ENCODE peak calls at places on chromosome 16, in ten cellular contexts. K, G, D, B, I, A, S, Y, Q and N are unnamed samples.

GRCh38 chr16:47553853-47554564 is 92.9 kb downstream of the PHKB start:
- DNase-seq in Y (no peak), Q (no peak), G (no peak), K (no peak), A (no peak), I (no peak), B (no peak), D (no peak), S (no peak), N (no peak)

GRCh38 chr16:23310217-23310616 is 8.1 kb downstream of the SCNN1B start:
- DNase-seq in Y (no peak), A (no peak), K (no peak), B (no peak), Q (no peak), G (no peak), D (no peak), S (no peak), I (no peak), N (peak; percentile 6)

GRCh38 chr16:66604376-66605176 is at the start of gene CMTM3:
- DNase-seq in B (peak; percentile 83), I (peak; percentile 77), S (peak; percentile 79), D (peak; percentile 67), Q (peak; percentile 87), K (peak; percentile 83), G (peak; percentile 27), A (peak; percentile 40), Y (peak; percentile 76), N (peak; percentile 15)

GRCh38 chr16:22641030-22641671 is 130.5 kb downstream of the NPIPB5 start:
- DNase-seq in Y (no peak), B (no peak), A (peak; percentile 72), Q (peak; percentile 66), S (no peak), I (no peak), G (peak; percentile 18), K (no peak), D (no peak), N (peak; percentile 41)

GRCh38 chr16:66474750-66475199 is 47.7 kb downstream of the BEAN1 start:
- DNase-seq in S (peak; percentile 75), A (no peak), B (no peak), D (no peak), I (no peak), G (no peak), Q (no peak), K (peak; percentile 48), Y (no peak), N (no peak)

GRCh38 chr16:17470871-17471744 is at the start of gene XYLT1:
- DNase-seq in G (peak; percentile 95), D (peak; percentile 25), S (peak; percentile 81), I (peak; percentile 61), Q (peak; percentile 79), Y (peak; percentile 53), B (peak; percentile 51), A (peak; percentile 28), K (peak; percentile 97), N (peak; percentile 96)

GRCh38 chr16:73161977-73162376 is 114.0 kb upstream of the ZFHX3 start:
- DNase-seq in D (no peak), I (no peak), Y (no peak), G (no peak), K (no peak), A (no peak), Q (no peak), S (peak; percentile 55), B (no peak), N (no peak)

GRCh38 chr16:81283044-81283443 is 31.7 kb upstream of the GAN start:
- DNase-seq in B (no peak), Q (no peak), Y (no peak), S (no peak), G (no peak), D (no peak), K (no peak), I (no peak), A (no peak), N (no peak)

GRCh38 chr16:17468611-17469010 is 2.1 kb downstream of the XYLT1 start:
- DNase-seq in G (no peak), D (no peak), A (no peak), K (no peak), Q (no peak), B (no peak), I (no peak), S (no peak), Y (no peak), N (no peak)

GRCh38 chr16:73610605-73611177 is 562.8 kb upstream of the ZFHX3 start:
- DNase-seq in S (no peak), I (no peak), Q (no peak), A (no peak), G (no peak), Y (no peak), K (no peak), B (no peak), D (no peak), N (no peak)

GRCh38 chr16:11390573-11391495 is 45.6 kb downstream of the RMI2 start:
- DNase-seq in G (no peak), B (no peak), K (no peak), I (peak; percentile 72), S (no peak), D (no peak), A (no peak), Q (peak; percentile 70), Y (no peak), N (no peak)

DNA sequence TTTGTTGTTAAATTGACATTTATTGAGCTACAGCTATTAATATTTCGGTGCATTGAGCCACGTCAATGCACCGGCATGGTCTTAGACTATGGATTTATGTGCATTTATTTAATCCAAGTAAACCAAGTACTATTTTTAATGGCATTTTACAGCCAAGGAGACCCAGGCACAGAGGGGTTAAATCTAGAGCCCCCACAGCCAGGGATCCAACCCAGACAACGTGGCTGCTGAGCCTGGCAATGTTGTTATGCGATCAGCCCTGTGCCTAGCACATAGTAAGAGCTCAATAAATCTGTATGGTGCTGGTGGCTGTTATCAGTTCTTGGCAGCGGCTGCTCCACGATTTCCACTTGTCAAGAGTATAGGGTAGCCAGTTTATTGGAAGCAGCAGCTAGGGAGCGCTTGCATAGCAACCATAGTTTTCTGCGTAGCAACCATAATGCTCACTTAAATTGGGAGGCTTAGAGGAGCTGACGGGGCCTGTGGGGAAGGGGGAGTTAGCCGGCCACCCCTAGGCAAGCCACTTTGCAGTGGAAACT is 541 bp upstream of the RBBP6 start:
- DNase-seq in A (no peak), Y (no peak), Q (no peak), G (no peak), I (no peak), S (no peak), D (peak; percentile 60), K (no peak), B (no peak), N (peak; percentile 74)
- TF ChIP-seq CTCF in A (no peak), Y (no peak), Q (no peak), G (no peak), I (no peak), S (peak; percentile 31), D (no peak), K (no peak), B (no peak), N (no peak)

GRCh38 chr16:67668495-67669157 is 2.0 kb downstream of the C16orf86 start:
- DNase-seq in S (no peak), Y (peak; percentile 15), B (no peak), K (no peak), I (no peak), D (no peak), G (no peak), A (no peak), Q (no peak), N (no peak)
- TF ChIP-seq CTCF in S (no peak), Y (no peak), B (no peak), K (no peak), I (peak; percentile 9), D (no peak), G (peak; percentile 20), A (peak; percentile 28), Q (no peak), N (peak; percentile 9)

DNA sequence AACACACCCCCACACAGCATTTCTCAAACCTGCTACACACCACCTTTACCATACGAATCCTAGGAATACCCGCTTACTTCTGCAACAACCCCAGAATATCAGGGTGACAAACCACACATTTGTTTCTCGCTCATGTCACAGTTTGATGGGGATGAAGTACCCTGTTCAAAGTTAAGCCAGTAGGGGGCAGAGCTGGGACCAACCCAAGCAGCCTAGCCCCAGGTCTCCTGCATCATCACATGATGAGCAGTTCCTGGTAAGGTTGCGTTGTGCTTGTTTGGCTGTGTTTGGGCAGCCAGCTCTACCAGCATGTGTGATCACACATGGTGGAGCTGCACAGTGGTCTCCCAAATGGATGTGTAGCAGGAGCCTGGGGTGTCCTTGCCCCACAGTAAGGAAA is 103.6 kb upstream of the C16orf82 start:
- DNase-seq in Y (no peak), Q (peak; percentile 9), B (peak; percentile 13), S (no peak), A (no peak), I (peak; percentile 15), G (no peak), D (no peak), K (no peak), N (no peak)
- TF ChIP-seq CTCF in Y (no peak), Q (peak; percentile 16), B (peak; percentile 44), S (no peak), A (no peak), I (peak; percentile 73), G (no peak), D (no peak), K (no peak), N (peak; percentile 76)

DNA sequence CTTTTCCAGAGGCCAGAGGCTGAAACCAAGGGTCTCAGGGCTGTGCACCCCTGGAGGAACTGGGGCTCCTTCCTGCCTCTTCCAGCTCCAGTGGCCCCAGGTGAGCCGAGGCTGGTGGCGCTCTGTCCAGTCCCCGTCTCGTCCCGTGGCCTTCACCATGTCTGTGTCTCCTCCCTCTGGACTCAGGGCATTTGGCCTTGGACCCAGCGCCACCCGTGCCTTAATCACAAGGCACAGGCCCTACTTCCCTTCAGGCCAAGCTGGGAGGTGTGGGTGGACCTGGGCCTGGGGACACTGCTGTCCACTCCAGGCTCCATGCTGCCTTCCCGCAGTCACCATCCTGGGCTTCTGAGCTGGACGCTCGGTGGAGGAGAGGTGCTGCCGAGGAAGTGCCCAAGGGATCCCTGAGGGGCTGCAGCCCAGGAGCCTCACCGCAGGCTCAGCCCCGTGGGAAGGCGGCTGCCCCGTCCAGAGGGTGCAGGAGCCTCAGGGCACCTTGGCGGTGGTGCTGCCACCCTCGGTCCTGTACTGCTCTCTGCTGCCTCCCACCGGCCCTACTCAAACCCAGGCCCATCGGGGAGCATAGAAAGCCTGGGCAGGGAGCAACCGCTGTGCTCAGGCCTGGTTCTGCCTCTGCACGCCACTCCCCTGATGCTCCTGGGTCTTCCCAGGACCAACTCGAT is 9.6 kb upstream of the APRT start:
- DNase-seq in S (no peak), A (no peak), Q (no peak), D (no peak), K (no peak), G (no peak), Y (no peak), B (no peak), I (no peak), N (no peak)
- TF ChIP-seq CTCF in S (no peak), A (no peak), Q (no peak), D (no peak), K (no peak), G (no peak), Y (no peak), B (no peak), I (no peak), N (no peak)

GRCh38 chr16:70738083-70738977 is 52.5 kb upstream of the MTSS2 start:
- DNase-seq in B (peak; percentile 6), D (peak; percentile 83), I (peak; percentile 81), Y (peak; percentile 72), Q (peak; percentile 55), K (peak; percentile 80), G (no peak), S (no peak), A (peak; percentile 63), N (peak; percentile 69)
- TF ChIP-seq CTCF in B (peak; percentile 65), D (peak; percentile 64), I (peak; percentile 93), Y (peak; percentile 55), Q (peak; percentile 50), K (peak; percentile 72), G (peak; percentile 31), S (peak; percentile 45), A (peak; percentile 60), N (peak; percentile 93)